ENCODE peak calls at places on chromosome 13, in seven cellular contexts. H is activated T-helper 9 cell treated with anti-CD3 and anti-CD28 coated beads, Interleukin-2, amount 50 U/mL, for 16 hours; F is ACHN; D is AG10803; C is GM23248; B is AG09319; N is stimulated activated CD4-positive, alpha-beta T cell treated with anti-CD3 and anti-CD28 coated beads, Interleukin-1b, Interleukin-23, amount 100 ng/mL, for 48 hours. K is an unnamed sample.

GRCh38 chr13:40271931-40272775 is 394.3 kb downstream of the FOXO1 start:
- DNase-seq in C (peak), F (no peak), N (peak), B (peak), H (peak), D (peak), K (no peak)

GRCh38 chr13:73220966-73221720 is 162.3 kb downstream of the KLF5 start:
- DNase-seq in D (no peak), H (no peak), C (peak), F (no peak), N (no peak), B (no peak), K (no peak)

GRCh38 chr13:47621931-47622330 is 379.1 kb downstream of the SUCLA2 start:
- DNase-seq in B (no peak), N (no peak), D (no peak), C (peak), F (no peak), H (no peak), K (no peak)

GRCh38 chr13:93476175-93476574 is 249.6 kb downstream of the GPC6 start:
- DNase-seq in D (peak), C (peak), N (no peak), F (peak), H (no peak), B (peak), K (no peak)

GRCh38 chr13:24348385-24348784 is 39.0 kb downstream of the C1QTNF9 start:
- DNase-seq in F (no peak), D (no peak), C (no peak), B (no peak), H (no peak), N (no peak), K (no peak)

GRCh38 chr13:46817081-46817480 is 20.1 kb upstream of the ESD start:
- DNase-seq in D (no peak), N (no peak), C (peak), B (no peak), H (no peak), F (no peak), K (no peak)

GRCh38 chr13:39362652-39363390 is 240.2 kb downstream of the LHFPL6 start:
- DNase-seq in C (peak), D (peak), B (no peak), N (no peak), F (no peak), H (no peak), K (no peak)

GRCh38 chr13:54733639-54734038 is 1705.0 kb downstream of the OLFM4 start:
- DNase-seq in N (no peak), H (no peak), F (no peak), D (no peak), B (no peak), C (no peak), K (no peak)

GRCh38 chr13:94308808-94309207 is 170.7 kb downstream of the DCT start:
- DNase-seq in F (no peak), B (no peak), H (no peak), D (no peak), N (no peak), C (no peak), K (no peak)

GRCh38 chr13:27415116-27415515 is 9.3 kb upstream of the GTF3A start:
- DNase-seq in D (no peak), C (no peak), H (no peak), N (no peak), B (no peak), F (no peak), K (no peak)

GRCh38 chr13:70613295-70613694 is 505.0 kb upstream of the KLHL1 start:
- DNase-seq in F (no peak), C (no peak), N (no peak), B (no peak), H (no peak), D (no peak), K (no peak)

GRCh38 chr13:99500839-99501134 is 485 bp upstream of the TM9SF2 start:
- DNase-seq in N (no peak), F (no peak), H (no peak), B (no peak), D (no peak), C (no peak), K (no peak)

GRCh38 chr13:108944760-108945159 is 315.3 kb downstream of the MYO16 start:
- DNase-seq in C (peak), N (no peak), D (peak), H (no peak), B (peak), F (no peak), K (no peak)

GRCh38 chr13:111911141-111911720 is 155.7 kb upstream of the SOX1 start:
- DNase-seq in C (no peak), B (no peak), N (no peak), F (no peak), D (no peak), H (no peak), K (no peak)

GRCh38 chr13:25874907-25875306 is 176.9 kb downstream of the SHISA2 start:
- DNase-seq in B (no peak), C (no peak), D (no peak), H (peak), F (no peak), N (peak), K (no peak)

GRCh38 chr13:72205773-72206172 is 338.8 kb upstream of the DACH1 start:
- DNase-seq in F (peak), D (peak), C (no peak), N (no peak), B (no peak), H (no peak), K (no peak)

GRCh38 chr13:93535256-93535655 is 308.6 kb downstream of the GPC6 start:
- DNase-seq in N (no peak), F (peak), H (no peak), D (peak), B (no peak), C (peak), K (no peak)

GRCh38 chr13:64471916-64472315 is 2758.2 kb downstream of the PCDH9 start:
- DNase-seq in B (no peak), N (no peak), F (peak), H (no peak), D (peak), C (peak), K (peak)

GRCh38 chr13:106096661-106097092 is 438.8 kb downstream of the EFNB2 start:
- DNase-seq in C (no peak), D (no peak), H (no peak), N (no peak), F (no peak), B (no peak), K (no peak)

GRCh38 chr13:39210961-39211534 is 172.8 kb downstream of the NHLRC3 start:
- DNase-seq in F (no peak), D (no peak), N (no peak), H (no peak), C (peak), B (no peak), K (no peak)

GRCh38 chr13:61880576-61881283 is 465.1 kb upstream of the PCDH20 start:
- DNase-seq in F (peak), D (no peak), C (peak), H (no peak), B (no peak), N (no peak), K (peak)

GRCh38 chr13:113854238-113855011 is 9.5 kb downstream of the GAS6 start:
- DNase-seq in H (no peak), D (peak), B (no peak), C (peak), N (no peak), F (no peak), K (no peak)

GRCh38 chr13:40963927-40964326 is 55.2 kb downstream of the ELF1 start:
- DNase-seq in C (peak), N (no peak), D (peak), B (no peak), H (no peak), F (peak), K (no peak)

GRCh38 chr13:79287994-79288795 is 117.9 kb downstream of the RBM26 start:
- DNase-seq in D (no peak), F (no peak), H (no peak), C (no peak), N (no peak), B (no peak), K (no peak)

GRCh38 chr13:87234981-87235380 is 436.2 kb upstream of the SLITRK5 start:
- DNase-seq in F (no peak), B (no peak), D (peak), H (no peak), N (no peak), C (peak), K (peak)

GRCh38 chr13:23679214-23679613 is 109.0 kb downstream of the TNFRSF19 start:
- DNase-seq in C (peak), H (no peak), N (no peak), B (peak), F (peak), D (peak), K (no peak)

GRCh38 chr13:59452189-59452588 is 711.5 kb downstream of the DIAPH3 start:
- DNase-seq in H (no peak), C (no peak), N (no peak), F (no peak), D (no peak), B (no peak), K (no peak)

GRCh38 chr13:111271186-111271698 is 49.2 kb upstream of the TEX29 start:
- DNase-seq in H (no peak), F (no peak), C (no peak), N (no peak), D (no peak), B (no peak), K (no peak)

GRCh38 chr13:79442221-79442620 is 36.2 kb upstream of the RBM26 start:
- DNase-seq in H (no peak), N (no peak), D (no peak), F (no peak), B (no peak), C (no peak), K (no peak)

GRCh38 chr13:88248393-88248792 is 577.2 kb downstream of the SLITRK5 start:
- DNase-seq in D (no peak), H (no peak), B (no peak), N (no peak), C (no peak), F (no peak), K (no peak)

GRCh38 chr13:27334774-27335490 is 64.3 kb downstream of the RASL11A start:
- DNase-seq in F (no peak), B (no peak), N (no peak), H (no peak), D (no peak), C (peak), K (no peak)

K was measured in CMK.